ENCODE peak calls at places on chromosomes 2 and 18, in four cellular contexts. One of them, this sample, is unnamed.

GRCh38 chr2:126835811-126836210 is 62.9 kb upstream of the TEX51 start:
- DNase-seq in H9: no peak
- DNase-seq in IMR-90: no peak
- DNase-seq in H1: no peak
- DNase-seq in this sample: no peak

GRCh38 chr2:120177011-120177621 is 46.1 kb downstream of the TMEM185B start:
- DNase-seq in H9: peak
- DNase-seq in IMR-90: no peak
- DNase-seq in H1: no peak
- DNase-seq in this sample: peak

GRCh38 chr2:239774933-239775622 is 250.1 kb downstream of the NDUFA10 start:
- DNase-seq in H9: no peak
- DNase-seq in IMR-90: no peak
- DNase-seq in H1: no peak
- DNase-seq in this sample: no peak

GRCh38 chr2:224412064-224412921 is 10.4 kb upstream of the FAM124B start:
- DNase-seq in H9: no peak
- DNase-seq in IMR-90: peak
- DNase-seq in H1: no peak
- DNase-seq in this sample: no peak

GRCh38 chr18:34223164-34223892 is 1.4 kb downstream of the NOL4 start:
- DNase-seq in H9: peak
- DNase-seq in IMR-90: no peak
- DNase-seq in H1: no peak
- DNase-seq in this sample: peak

GRCh38 chr2:190780594-190780993 is 100.0 kb upstream of the GLS start:
- DNase-seq in H9: no peak
- DNase-seq in IMR-90: no peak
- DNase-seq in H1: no peak
- DNase-seq in this sample: no peak

GRCh38 chr2:225735844-225736243 is 336.3 kb downstream of the NYAP2 start:
- DNase-seq in H9: no peak
- DNase-seq in IMR-90: peak
- DNase-seq in H1: no peak
- DNase-seq in this sample: no peak

GRCh38 chr2:73985318-73986084 is 791 bp downstream of the TET3 start:
- DNase-seq in H9: no peak
- DNase-seq in IMR-90: no peak
- DNase-seq in H1: no peak
- DNase-seq in this sample: no peak

GRCh38 chr18:30828700-30829099 is 213.8 kb downstream of the DSC3 start:
- DNase-seq in H9: no peak
- DNase-seq in IMR-90: no peak
- DNase-seq in H1: no peak
- DNase-seq in this sample: no peak

GRCh38 chr2:62197017-62197586 is 1.2 kb downstream of the B3GNT2 start:
- DNase-seq in H9: no peak
- DNase-seq in IMR-90: no peak
- DNase-seq in H1: no peak
- DNase-seq in this sample: no peak

GRCh38 chr2:89797320-89798038 is 1106.0 kb downstream of the RPIA start:
- DNase-seq in H9: no peak
- DNase-seq in IMR-90: no peak
- DNase-seq in H1: no peak
- DNase-seq in this sample: no peak

GRCh38 chr2:158544998-158545397 is 88.2 kb downstream of the PKP4 start:
- DNase-seq in H9: no peak
- DNase-seq in IMR-90: no peak
- DNase-seq in H1: no peak
- DNase-seq in this sample: peak

GRCh38 chr2:14960686-14961324 is 328.3 kb downstream of the LRATD1 start:
- DNase-seq in H9: no peak
- DNase-seq in IMR-90: no peak
- DNase-seq in H1: no peak
- DNase-seq in this sample: peak

GRCh38 chr2:64913357-64913869 is 75.8 kb upstream of the SLC1A4 start:
- DNase-seq in H9: peak
- DNase-seq in IMR-90: no peak
- DNase-seq in H1: peak
- DNase-seq in this sample: peak

GRCh38 chr18:3624818-3625716 is 175.1 kb downstream of the TGIF1 start:
- DNase-seq in H9: no peak
- DNase-seq in IMR-90: peak
- DNase-seq in H1: no peak
- DNase-seq in this sample: peak

GRCh38 chr2:55460562-55460961 is 40.9 kb upstream of the CCDC88A start:
- DNase-seq in H9: no peak
- DNase-seq in IMR-90: peak
- DNase-seq in H1: no peak
- DNase-seq in this sample: no peak

GRCh38 chr2:582792-583528 is 94.2 kb downstream of the TMEM18 start:
- DNase-seq in H9: no peak
- DNase-seq in IMR-90: no peak
- DNase-seq in H1: no peak
- DNase-seq in this sample: no peak

GRCh38 chr2:196143641-196144236 is 27.6 kb downstream of the STK17B start:
- DNase-seq in H9: no peak
- DNase-seq in IMR-90: peak
- DNase-seq in H1: no peak
- DNase-seq in this sample: no peak

GRCh38 chr2:189698020-189698887 is 23.8 kb downstream of the ANKAR start:
- DNase-seq in H9: peak
- DNase-seq in IMR-90: peak
- DNase-seq in H1: peak
- DNase-seq in this sample: peak

GRCh38 chr18:12745095-12745820 is 42.4 kb downstream of the PSMG2 start:
- DNase-seq in H9: no peak
- DNase-seq in IMR-90: no peak
- DNase-seq in H1: no peak
- DNase-seq in this sample: no peak

GRCh38 chr18:79875931-79876461 is 75.5 kb downstream of the SLC66A2 start:
- DNase-seq in H9: no peak
- DNase-seq in IMR-90: no peak
- DNase-seq in H1: no peak
- DNase-seq in this sample: no peak

GRCh38 chr2:88350641-88351601 is 101.6 kb downstream of the FOXI3 start:
- DNase-seq in H9: peak
- DNase-seq in IMR-90: peak
- DNase-seq in H1: no peak
- DNase-seq in this sample: peak

GRCh38 chr2:46364797-46365457 is 67.7 kb downstream of the EPAS1 start:
- DNase-seq in H9: no peak
- DNase-seq in IMR-90: peak
- DNase-seq in H1: no peak
- DNase-seq in this sample: peak

GRCh38 chr18:63132819-63133200 is 186.8 kb downstream of the BCL2 start:
- DNase-seq in H9: no peak
- DNase-seq in IMR-90: no peak
- DNase-seq in H1: no peak
- DNase-seq in this sample: no peak

GRCh38 chr2:106095478-106096392 is 98.4 kb downstream of the UXS1 start:
- DNase-seq in H9: no peak
- DNase-seq in IMR-90: no peak
- DNase-seq in H1: no peak
- DNase-seq in this sample: no peak

GRCh38 chr2:223732346-223732745 is 105.0 kb downstream of the AP1S3 start:
- DNase-seq in H9: no peak
- DNase-seq in IMR-90: no peak
- DNase-seq in H1: no peak
- DNase-seq in this sample: no peak

GRCh38 chr2:239575931-239576445 is 175.2 kb upstream of the HDAC4 start:
- DNase-seq in H9: no peak
- DNase-seq in IMR-90: no peak
- DNase-seq in H1: no peak
- DNase-seq in this sample: no peak

GRCh38 chr2:65594150-65594549 is 161.8 kb upstream of the SPRED2 start:
- DNase-seq in H9: no peak
- DNase-seq in IMR-90: no peak
- DNase-seq in H1: no peak
- DNase-seq in this sample: no peak

GRCh38 chr2:233458031-233458610 is 103.8 kb downstream of the DGKD start:
- DNase-seq in H9: no peak
- DNase-seq in IMR-90: no peak
- DNase-seq in H1: no peak
- DNase-seq in this sample: no peak

GRCh38 chr18:22032392-22032961 is 136.9 kb upstream of the GATA6 start:
- DNase-seq in H9: no peak
- DNase-seq in IMR-90: peak
- DNase-seq in H1: no peak
- DNase-seq in this sample: peak

GRCh38 chr2:18545384-18545783 is 15.1 kb downstream of the RDH14 start:
- DNase-seq in H9: no peak
- DNase-seq in IMR-90: peak
- DNase-seq in H1: no peak
- DNase-seq in this sample: no peak

GRCh38 chr2:194116861-194117260 is 1540.2 kb upstream of the SLC39A10 start:
- DNase-seq in H9: no peak
- DNase-seq in IMR-90: no peak
- DNase-seq in H1: no peak
- DNase-seq in this sample: no peak

DNA sequence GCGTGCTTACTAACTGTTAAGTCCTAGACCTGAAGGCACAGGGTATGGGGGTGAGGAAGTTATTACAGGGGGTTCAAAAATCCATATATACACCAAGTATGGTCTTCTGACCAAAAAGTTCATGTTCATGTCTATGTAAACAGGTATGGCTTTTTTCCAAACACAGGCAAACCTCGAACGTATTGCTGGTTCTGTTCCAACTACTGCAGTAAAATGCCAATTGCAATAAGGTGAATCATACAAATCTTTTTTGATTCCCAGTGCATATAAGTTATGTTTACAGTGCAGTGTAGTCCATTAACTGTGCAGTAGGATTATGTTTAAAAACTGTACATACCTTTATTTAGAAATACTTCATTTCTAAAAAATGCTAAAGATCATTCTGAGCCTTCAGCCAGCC is 245.3 kb upstream of the LRRTM1 start:
- DNase-seq in H9: no peak
- DNase-seq in IMR-90: no peak
- DNase-seq in H1: no peak
- DNase-seq in this sample: no peak
- H4K5ac ChIP-seq in H9: no peak
- H4K5ac ChIP-seq in IMR-90: no peak
- H4K5ac ChIP-seq in H1: no peak
- H4K5ac ChIP-seq in this sample: no peak

GRCh38 chr2:171995586-171995985 is 4.2 kb upstream of the METAP1D start:
- DNase-seq in H9: no peak
- DNase-seq in IMR-90: peak
- DNase-seq in H1: no peak
- DNase-seq in this sample: no peak

GRCh38 chr2:172000696-172001361 is 1.1 kb downstream of the METAP1D start:
- DNase-seq in H9: no peak
- DNase-seq in IMR-90: no peak
- DNase-seq in H1: no peak
- DNase-seq in this sample: no peak

GRCh38 chr2:171999125-171999524 is 628 bp upstream of the METAP1D start:
- DNase-seq in H9: no peak
- DNase-seq in IMR-90: no peak
- DNase-seq in H1: no peak
- DNase-seq in this sample: no peak

GRCh38 chr2:171996021-171996420 is 3.7 kb upstream of the METAP1D start:
- DNase-seq in H9: no peak
- DNase-seq in IMR-90: no peak
- DNase-seq in H1: no peak
- DNase-seq in this sample: no peak

GRCh38 chr2:171999604-172000469 is at the start of gene METAP1D:
- DNase-seq in H9: peak
- DNase-seq in IMR-90: peak
- DNase-seq in H1: peak
- DNase-seq in this sample: peak
- H4K5ac ChIP-seq in H9: peak
- H4K5ac ChIP-seq in IMR-90: peak
- H4K5ac ChIP-seq in H1: peak
- H4K5ac ChIP-seq in this sample: peak

GRCh38 chr2:176763111-176763510 is 449.5 kb upstream of the HNRNPA3 start:
- DNase-seq in H9: no peak
- DNase-seq in IMR-90: no peak
- DNase-seq in H1: no peak
- DNase-seq in this sample: no peak
- H4K5ac ChIP-seq in H9: no peak
- H4K5ac ChIP-seq in IMR-90: no peak
- H4K5ac ChIP-seq in H1: no peak
- H4K5ac ChIP-seq in this sample: no peak

GRCh38 chr2:237943395-237944094 is 23.3 kb upstream of the UBE2F start:
- DNase-seq in H9: no peak
- DNase-seq in IMR-90: no peak
- DNase-seq in H1: no peak
- DNase-seq in this sample: no peak

GRCh38 chr2:237939251-237939650 is 27.6 kb upstream of the UBE2F start:
- DNase-seq in H9: no peak
- DNase-seq in IMR-90: peak
- DNase-seq in H1: no peak
- DNase-seq in this sample: no peak

GRCh38 chr2:237940828-237941227 is 26.0 kb upstream of the UBE2F start:
- DNase-seq in H9: no peak
- DNase-seq in IMR-90: no peak
- DNase-seq in H1: no peak
- DNase-seq in this sample: no peak

GRCh38 chr2:237942512-237942897 is 24.3 kb upstream of the UBE2F start:
- DNase-seq in H9: no peak
- DNase-seq in IMR-90: no peak
- DNase-seq in H1: no peak
- DNase-seq in this sample: no peak

DNA sequence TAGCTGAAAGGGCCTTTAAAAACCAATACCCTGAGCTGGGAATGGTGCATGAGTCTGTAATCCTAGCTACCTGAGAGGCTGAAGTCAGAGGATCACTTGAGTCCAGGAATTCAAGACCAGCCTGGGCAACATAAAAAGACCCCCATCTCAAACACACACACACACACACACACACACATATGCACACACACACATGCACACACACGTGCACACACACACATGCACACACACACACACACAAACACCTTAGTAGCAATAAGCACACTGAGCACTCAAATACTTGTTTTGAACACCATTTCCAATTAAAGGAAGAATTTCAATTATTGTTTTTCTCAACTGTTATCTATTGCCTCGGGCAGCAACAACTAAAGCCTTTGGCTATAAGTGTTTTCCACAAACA is 25.6 kb upstream of the UBE2F start:
- DNase-seq in H9: no peak
- DNase-seq in IMR-90: no peak
- DNase-seq in H1: no peak
- DNase-seq in this sample: no peak
- H4K5ac ChIP-seq in H9: no peak
- H4K5ac ChIP-seq in IMR-90: no peak
- H4K5ac ChIP-seq in H1: no peak
- H4K5ac ChIP-seq in this sample: no peak

DNA sequence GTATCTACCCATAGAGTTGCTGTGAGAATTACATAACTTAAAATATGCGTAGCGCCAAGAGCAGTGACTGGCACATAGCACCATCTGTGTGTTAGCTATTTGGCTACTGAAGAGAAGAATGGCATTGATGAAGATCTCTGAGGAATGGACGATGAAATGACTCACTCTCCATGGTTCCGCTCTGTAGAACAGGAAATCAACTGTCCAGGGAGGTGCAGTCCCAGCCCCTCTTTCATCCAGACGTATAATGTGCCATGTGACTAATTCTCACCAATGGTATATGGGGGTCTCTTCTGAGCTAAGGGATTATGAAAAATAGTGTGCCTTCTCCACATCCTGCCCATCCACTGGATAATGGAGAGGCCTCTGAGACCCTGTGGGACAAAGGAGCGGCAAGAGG is 254.8 kb downstream of the CYP26B1 start:
- DNase-seq in H9: no peak
- DNase-seq in IMR-90: no peak
- DNase-seq in H1: no peak
- DNase-seq in this sample: no peak
- H4K5ac ChIP-seq in H9: no peak
- H4K5ac ChIP-seq in IMR-90: no peak
- H4K5ac ChIP-seq in H1: no peak
- H4K5ac ChIP-seq in this sample: no peak